ENCODE peak calls at places on chromosomes 12 and 14, in five cellular contexts. R, C, Q, H and D are unnamed samples.

GRCh38 chr14:30597496-30597895 is 24.6 kb upstream of the SCFD1 start:
- DNase-seq in C (no peak), R (no peak), Q (no peak), H (no peak), D (no peak)

GRCh38 chr14:67513631-67514108 is 19.4 kb upstream of the PLEKHH1 start:
- DNase-seq in R (no peak), H (no peak), Q (no peak), C (no peak), D (no peak)

GRCh38 chr14:51328942-51329350 is 88.9 kb downstream of the TMX1 start:
- DNase-seq in C (no peak), Q (no peak), R (no peak), H (peak; percentile 58), D (peak; percentile 22)

GRCh38 chr14:24678801-24679247 is 44.8 kb upstream of the GZMB start:
- DNase-seq in H (peak; percentile 89), C (peak; percentile 74), Q (peak; percentile 21), R (peak; percentile 59), D (peak; percentile 80)

GRCh38 chr12:116697305-116698130 is 40.4 kb downstream of the SPRING1 start:
- DNase-seq in Q (no peak), C (peak; percentile 42), H (peak; percentile 33), R (no peak), D (no peak)

GRCh38 chr12:16112626-16113560 is 164.6 kb downstream of the SLC15A5 start:
- DNase-seq in C (peak; percentile 63), Q (no peak), H (peak; percentile 11), R (no peak), D (no peak)

GRCh38 chr14:65790185-65790815 is 377.8 kb downstream of the FUT8 start:
- DNase-seq in Q (no peak), R (no peak), C (no peak), H (no peak), D (no peak)

GRCh38 chr12:40325349-40325960 is 100.7 kb downstream of the LRRK2 start:
- DNase-seq in R (no peak), H (peak; percentile 31), C (peak; percentile 20), Q (no peak), D (peak; percentile 5)

GRCh38 chr12:100375023-100375737 is 18.3 kb downstream of the SLC17A8 start:
- DNase-seq in Q (no peak), C (no peak), H (peak; percentile 77), R (no peak), D (peak; percentile 46)

GRCh38 chr14:85529803-85530574 is at the start of gene FLRT2:
- DNase-seq in R (peak; percentile 63), C (no peak), Q (peak; percentile 38), H (peak; percentile 75), D (peak; percentile 43)

GRCh38 chr14:74941676-74942097 is 13.7 kb downstream of the PGF start:
- DNase-seq in R (peak; percentile 75), H (peak; percentile 86), Q (peak; percentile 39), C (no peak), D (peak; percentile 78)

GRCh38 chr12:120997448-120997847 is 18.8 kb downstream of the C12orf43 start:
- DNase-seq in C (no peak), H (no peak), Q (no peak), R (no peak), D (no peak)

GRCh38 chr12:96233941-96234461 is 39.8 kb downstream of the ELK3 start:
- DNase-seq in H (peak; percentile 92), R (peak; percentile 84), C (no peak), Q (peak; percentile 51), D (peak; percentile 83)

GRCh38 chr12:52969828-52970569 is 21.1 kb downstream of the KRT18 start:
- DNase-seq in H (no peak), Q (no peak), R (peak; percentile 72), C (no peak), D (no peak)

GRCh38 chr14:68713782-68714181 is 79.1 kb downstream of the ZFP36L1 start:
- DNase-seq in R (no peak), H (no peak), Q (no peak), C (no peak), D (no peak)

GRCh38 chr14:106210650-106211049 is 684.3 kb downstream of the TMEM121 start:
- DNase-seq in Q (no peak), R (no peak), C (no peak), H (no peak), D (no peak)

GRCh38 chr12:28961948-28962384 is 187.1 kb upstream of the FAR2 start:
- DNase-seq in R (no peak), H (no peak), C (no peak), Q (peak; percentile 19), D (no peak)

GRCh38 chr12:9674226-9674590 is 4.7 kb downstream of the CLEC2D start:
- DNase-seq in C (no peak), H (no peak), R (peak; percentile 61), Q (no peak), D (no peak)

GRCh38 chr12:54306925-54307731 is 6.3 kb upstream of the NFE2 start:
- DNase-seq in R (peak; percentile 96), C (no peak), Q (no peak), H (peak; percentile 17), D (no peak)

GRCh38 chr12:120674172-120674571 is 12.8 kb upstream of the MLEC start:
- DNase-seq in R (no peak), H (no peak), C (no peak), Q (no peak), D (no peak)

GRCh38 chr12:56220611-56221232 is 1.0 kb downstream of the RNF41 start:
- DNase-seq in Q (no peak), R (no peak), H (peak; percentile 72), C (no peak), D (peak; percentile 41)

GRCh38 chr12:14774944-14775651 is 28.2 kb downstream of the WBP11 start:
- DNase-seq in C (no peak), H (peak; percentile 61), R (peak; percentile 75), Q (no peak), D (peak; percentile 32)

GRCh38 chr12:78864483-78865296 is at the start of gene SYT1:
- DNase-seq in R (peak; percentile 50), C (peak; percentile 84), Q (peak; percentile 83), H (peak; percentile 53), D (peak; percentile 86)